ENCODE peak calls at places on chromosomes 7 and 10, in four cellular contexts. L is Panc1, W is testis, E is colonic mucosa. K is an unnamed sample.

GRCh38 chr10:80205478-80206276 is at the start of gene ANXA11:
- DNase-seq in E (peak; percentile 88), L (peak; percentile 75), W (peak; percentile 91), K (peak; percentile 93)

GRCh38 chr7:70698219-70698832 is 433.6 kb upstream of the GALNT17 start:
- DNase-seq in W (peak; percentile 53), E (peak; percentile 50), L (peak; percentile 33), K (no peak)

GRCh38 chr10:59091239-59091638 is 85.2 kb upstream of the PHYHIPL start:
- DNase-seq in L (no peak), W (no peak), E (no peak), K (no peak)

GRCh38 chr10:17202506-17202905 is 1.0 kb upstream of the TRDMT1 start:
- DNase-seq in E (no peak), W (no peak), L (no peak), K (no peak)

GRCh38 chr7:128266891-128267839 is 26.1 kb downstream of the LEP start:
- DNase-seq in W (peak; percentile 85), E (peak; percentile 56), L (no peak), K (peak; percentile 89)

GRCh38 chr10:108544500-108545120 is 1378.7 kb downstream of the XPNPEP1 start:
- DNase-seq in L (peak; percentile 50), E (peak; percentile 66), W (peak; percentile 88), K (peak; percentile 90)

GRCh38 chr7:30459591-30460245 is 18.9 kb downstream of the NOD1 start:
- DNase-seq in L (no peak), E (peak; percentile 81), W (peak; percentile 78), K (no peak)

GRCh38 chr10:6494934-6495592 is 85.0 kb downstream of the PRKCQ start:
- DNase-seq in L (no peak), W (no peak), E (no peak), K (no peak)

GRCh38 chr10:3339531-3339950 is 167.0 kb upstream of the PITRM1 start:
- DNase-seq in L (no peak), E (no peak), W (no peak), K (no peak)

GRCh38 chr10:72099054-72099921 is 10.9 kb upstream of the SPOCK2 start:
- DNase-seq in W (no peak), E (peak; percentile 38), L (no peak), K (no peak)

GRCh38 chr10:767794-768193 is 78.3 kb upstream of the DIP2C start:
- DNase-seq in W (no peak), E (no peak), L (no peak), K (no peak)

GRCh38 chr7:106367018-106367420 is 82.2 kb upstream of the NAMPT start:
- DNase-seq in W (no peak), E (no peak), L (no peak), K (peak; percentile 58)

GRCh38 chr7:106369816-106370215 is 85.0 kb upstream of the NAMPT start:
- DNase-seq in L (no peak), W (no peak), E (no peak), K (no peak)

GRCh38 chr7:106365252-106366005 is 80.6 kb upstream of the NAMPT start:
- DNase-seq in W (no peak), E (peak; percentile 63), L (no peak), K (no peak)

GRCh38 chr7:106369349-106369748 is 84.6 kb upstream of the NAMPT start:
- DNase-seq in L (no peak), W (no peak), E (no peak), K (no peak)

GRCh38 chr7:106367664-106368063 is 82.9 kb upstream of the NAMPT start:
- DNase-seq in E (no peak), L (no peak), W (no peak), K (no peak)
- H3K27ac ChIP-seq in E (no peak overlapping the region), L (no peak overlapping the region), W (no peak overlapping the region), K (no peak overlapping the region)

GRCh38 chr10:112175409-112175808 is 8.2 kb downstream of the GPAM start:
- DNase-seq in E (no peak), L (no peak), W (no peak), K (no peak)
- H3K36me3 ChIP-seq in E (no peaks in the 10 kb centered on the region), L (peaks cover 13% of the 10 kb centered on the region), W (no peaks in the 10 kb centered on the region), K (peaks cover 72% of the 10 kb centered on the region)

DNA sequence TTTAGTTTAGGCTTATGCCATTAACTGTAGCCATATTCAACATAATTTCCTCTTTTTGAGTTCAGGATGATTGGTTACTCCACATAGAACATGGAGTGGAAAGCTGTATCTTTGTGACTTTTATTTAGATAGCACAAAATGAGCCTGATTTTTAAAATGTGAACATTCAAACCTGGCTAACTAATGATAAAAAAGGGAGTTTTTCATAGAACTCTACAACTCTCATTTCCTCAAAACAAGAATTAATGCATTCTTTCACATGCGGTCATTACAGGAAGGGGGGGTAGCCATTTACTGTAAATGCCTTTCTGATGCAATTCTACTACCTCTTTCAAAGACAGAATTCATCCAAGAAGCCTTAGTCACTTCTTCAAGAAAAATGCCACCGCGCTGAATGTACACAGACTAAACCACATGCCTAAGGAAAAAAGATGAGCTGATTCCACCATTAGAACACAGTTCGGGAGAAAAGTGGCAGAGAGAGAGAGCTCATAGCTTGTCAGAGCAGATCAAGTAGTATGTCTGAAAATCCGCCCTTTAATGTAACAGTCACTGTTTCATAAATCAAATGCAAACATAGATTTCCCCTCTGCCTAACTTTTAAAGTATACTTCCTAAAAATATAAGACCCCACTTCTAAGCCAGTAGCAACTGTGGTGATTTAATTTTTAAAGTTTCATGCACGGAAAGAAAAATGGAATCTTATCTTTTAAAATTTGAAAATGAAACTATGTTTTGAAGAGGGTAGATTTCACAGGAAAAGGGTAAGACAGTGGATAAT is 226.4 kb upstream of the KLF14 start:
- DNase-seq in E (no peak), W (no peak), L (peak; percentile 89), K (no peak)
- H3K4me3 ChIP-seq in E (peak overlapping the region; percentile 19), W (no peak overlapping the region), L (peak overlapping the region; percentile 77), K (no peak overlapping the region)

DNA sequence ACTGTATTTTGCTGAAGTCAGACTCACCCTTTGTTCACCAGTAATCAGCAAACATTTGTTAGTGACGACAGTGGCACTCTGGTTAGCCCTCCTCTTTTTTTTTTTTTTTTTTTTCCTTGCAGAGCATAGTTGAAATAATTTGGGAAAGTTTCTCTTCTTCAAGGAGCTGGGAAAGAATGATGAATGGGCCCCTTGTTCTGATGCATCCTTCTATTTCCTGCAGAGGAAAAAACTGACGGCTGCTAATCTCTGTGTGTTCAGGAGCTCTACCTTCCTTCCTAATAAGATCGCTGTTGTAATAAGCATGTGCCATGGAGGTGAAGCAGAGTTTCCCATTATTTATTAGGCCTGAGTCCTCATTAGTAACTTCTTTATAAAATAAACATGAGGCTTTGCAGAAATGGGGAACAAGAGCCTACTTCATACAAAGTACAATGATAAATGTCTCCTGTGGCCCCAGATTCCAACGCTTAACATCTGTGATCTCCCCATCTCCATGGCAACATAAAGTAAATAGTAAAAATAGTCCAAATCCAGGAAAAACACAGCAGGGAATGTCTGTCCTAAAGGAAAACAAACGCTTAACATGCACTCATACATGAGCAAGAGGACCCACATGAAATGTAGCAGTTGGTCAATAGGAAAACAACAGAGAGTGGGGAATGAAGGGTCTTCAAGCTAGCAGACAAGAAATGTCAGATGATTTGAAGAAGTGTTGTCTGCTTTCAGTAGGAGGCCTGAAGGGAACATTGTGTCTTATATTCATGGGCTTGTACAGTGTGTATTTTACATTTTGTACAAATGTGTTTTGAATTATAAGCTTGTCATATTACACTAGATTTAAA is 59.1 kb upstream of the CALD1 start:
- DNase-seq in L (no peak), W (no peak), E (no peak), K (no peak)
- H3K27ac ChIP-seq in L (no peak overlapping the region), W (peak overlapping the region; percentile 79), E (peak overlapping the region; percentile 28), K (peak overlapping the region; percentile 78)

GRCh38 chr10:101671453-101671852 is 23.5 kb downstream of the FBXW4 start:
- DNase-seq in L (no peak), W (no peak), E (no peak), K (no peak)
- H3K36me3 ChIP-seq in L (peaks cover 4% of the 10 kb centered on the region), W (no peaks in the 10 kb centered on the region), E (peaks cover 4% of the 10 kb centered on the region), K (peaks cover 58% of the 10 kb centered on the region)

GRCh38 chr7:27244488-27245123 is 2.0 kb downstream of the EVX1 start:
- DNase-seq in E (no peak), W (no peak), L (no peak), K (peak; percentile 76)

GRCh38 chr7:27241189-27242045 is 1.2 kb upstream of the EVX1 start:
- DNase-seq in E (no peak), L (no peak), W (no peak), K (peak; percentile 73)

GRCh38 chr7:27243340-27244163 is 950 bp downstream of the EVX1 start:
- DNase-seq in W (no peak), E (no peak), L (no peak), K (peak; percentile 81)

GRCh38 chr7:27242046-27242579 is 489 bp upstream of the EVX1 start:
- DNase-seq in W (no peak), L (no peak), E (no peak), K (no peak)

DNA sequence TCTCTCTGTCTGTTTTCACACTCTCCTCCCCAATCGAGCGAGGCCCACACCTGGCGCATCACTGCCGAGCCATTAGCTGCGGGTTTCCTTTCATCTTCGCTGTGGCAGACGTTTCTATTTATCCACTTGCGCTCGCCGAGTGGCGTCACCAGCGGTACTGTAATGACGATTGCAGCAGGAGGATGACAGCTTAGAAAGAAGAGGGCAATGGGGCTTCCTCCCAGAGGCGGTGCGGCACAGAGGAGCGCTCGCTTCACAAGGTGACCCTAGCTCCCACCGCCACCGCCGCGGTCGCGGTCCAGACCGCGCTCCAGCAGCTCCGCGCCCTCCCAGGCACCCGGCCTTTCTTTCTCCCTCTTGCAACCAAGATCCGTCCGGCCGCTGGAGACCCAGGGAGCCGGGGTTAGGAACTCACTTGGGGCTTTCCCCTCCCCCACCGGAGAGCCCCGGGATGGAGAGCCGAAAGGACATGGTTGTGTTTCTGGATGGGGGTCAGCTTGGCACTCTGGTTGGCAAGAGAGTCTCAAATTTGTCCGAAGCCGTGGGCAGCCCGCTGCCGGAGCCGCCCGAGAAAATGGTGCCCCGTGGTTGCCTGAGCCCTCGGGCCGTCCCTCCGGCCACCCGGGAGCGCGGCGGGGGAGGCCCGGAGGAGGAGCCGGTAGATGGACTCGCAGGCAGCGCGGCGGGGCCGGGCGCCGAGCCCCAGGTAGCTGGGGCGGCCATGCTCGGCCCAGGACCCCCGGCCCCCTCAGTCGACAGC is at the start of gene EVX1:
- DNase-seq in E (no peak), W (no peak), L (no peak), K (peak; percentile 82)
- H3K4me3 ChIP-seq in E (peak within 1 kb of the TSS; percentile 32), W (no peak within 1 kb of the TSS), L (peak within 1 kb of the TSS; percentile 44), K (peak within 1 kb of the TSS; percentile 74)

DNA sequence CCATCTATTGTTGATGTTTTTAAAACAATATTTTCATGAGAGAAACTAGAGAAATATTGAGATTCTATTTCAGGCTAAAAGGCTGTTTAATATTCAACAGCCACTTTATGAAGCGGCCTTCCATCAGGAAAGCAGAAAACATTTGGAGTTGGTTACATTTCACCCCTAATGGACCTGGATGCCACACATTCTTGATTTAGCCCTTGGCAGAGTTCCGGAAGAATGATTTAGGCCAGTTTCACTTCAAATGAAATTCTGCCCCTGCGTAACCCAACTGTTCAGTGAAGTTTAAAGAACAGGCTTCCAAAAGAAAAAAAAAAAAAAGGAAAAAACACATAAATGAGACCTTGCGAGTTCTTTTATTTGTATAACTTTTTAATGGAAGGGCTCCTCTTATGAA is 239.3 kb upstream of the AKR1E2 start:
- DNase-seq in E (no peak), L (no peak), W (no peak), K (no peak)
- H3K27ac ChIP-seq in E (no peak overlapping the region), L (no peak overlapping the region), W (no peak overlapping the region), K (no peak overlapping the region)

DNA sequence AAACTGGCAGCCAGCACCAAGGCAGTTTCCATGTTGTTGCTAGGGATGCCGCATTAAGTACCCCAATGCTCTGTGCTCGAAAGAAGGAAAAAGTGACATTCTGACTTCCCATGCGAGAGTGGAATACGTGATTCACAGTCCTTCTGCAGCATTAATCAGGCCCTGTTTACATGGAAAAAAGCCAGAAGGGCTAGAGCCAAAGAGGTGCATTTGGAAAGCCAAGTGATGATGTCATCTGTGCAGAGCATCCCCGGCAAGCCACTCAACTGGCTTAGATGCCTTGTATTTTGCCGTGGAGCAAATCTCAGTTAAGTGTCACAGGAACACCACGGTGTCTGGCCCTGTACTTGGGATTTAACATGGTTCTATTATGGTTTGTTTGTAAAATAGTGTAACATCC is 258.4 kb downstream of the GATA3 start:
- DNase-seq in W (no peak), E (no peak), L (no peak), K (no peak)
- H3K36me3 ChIP-seq in W (no peaks in the 10 kb centered on the region), E (no peaks in the 10 kb centered on the region), L (no peaks in the 10 kb centered on the region), K (no peaks in the 10 kb centered on the region)

GRCh38 chr7:112995091-112995824 is 91.4 kb downstream of the GPR85 start:
- DNase-seq in E (no peak), W (no peak), L (no peak), K (peak; percentile 50)
- H3K4me3 ChIP-seq in E (no peak overlapping the region), W (no peak overlapping the region), L (no peak overlapping the region), K (no peak overlapping the region)

K was measured in endodermal cell.